ENCODE peak calls at places on chromosomes 11 and 22, in four cellular contexts. Z, I, N and D are unnamed samples.
A peak's percentile ranks its signal among the peaks of the same experiment; 100 is the strongest.

GRCh38 chr11:77819921-77820564 is 479 bp downstream of the RSF1 start:
- DNase-seq in Z (peak; percentile 46), I (peak; percentile 63), N (peak; percentile 42), D (peak; percentile 84)

GRCh38 chr22:30752771-30753170 is 58.1 kb downstream of the OSBP2 start:
- DNase-seq in Z (no peak), N (no peak), I (no peak), D (no peak)

GRCh38 chr22:20238567-20239062 is 29.5 kb downstream of the RTN4R start:
- DNase-seq in N (peak; percentile 53), Z (peak; percentile 38), I (peak; percentile 70), D (peak; percentile 99)

GRCh38 chr22:18056802-18057474 is 20.9 kb upstream of the PEX26 start:
- DNase-seq in I (peak; percentile 39), Z (no peak), N (no peak), D (no peak)

GRCh38 chr22:50612168-50612714 is 11.6 kb downstream of the MAPK8IP2 start:
- DNase-seq in N (no peak), I (no peak), Z (no peak), D (no peak)

GRCh38 chr11:24747275-24748251 is 250.7 kb downstream of the LUZP2 start:
- DNase-seq in Z (no peak), N (no peak), I (no peak), D (no peak)

GRCh38 chr11:90243534-90243933 is 20.7 kb upstream of the CHORDC1 start:
- DNase-seq in N (no peak), Z (no peak), I (no peak), D (peak; percentile 28)

GRCh38 chr22:17167486-17167885 is 8.4 kb upstream of the HDHD5 start:
- DNase-seq in N (no peak), I (no peak), Z (no peak), D (no peak)

GRCh38 chr11:10762185-10762584 is 11.1 kb downstream of the CTR9 start:
- DNase-seq in I (no peak), Z (no peak), N (no peak), D (no peak)